ENCODE peak calls at places on chromosomes 1 and 21, in nine cellular contexts. N is endothelial cell, F is left lung, L is AG08395, C is colonic mucosa, T is nucleus accumbens, A is brain microvascular endothelial cell, W is tibial nerve, I is SHP77 treated with DMSO at 0.1 percent for 48 hours. Z is an unnamed sample.

GRCh38 chr1:45485949-45486348 is 5.0 kb downstream of the TESK2 start:
- DNase-seq in N (no peak), F (no peak), L (no peak), C (no peak), T (no peak), A (no peak), W (no peak), I (no peak), Z (no peak)

GRCh38 chr1:111516008-111516535 is 12.6 kb upstream of the ADORA3 start:
- DNase-seq in N (peak; percentile 37), F (no peak), L (peak; percentile 33), C (no peak), T (no peak), A (peak; percentile 31), W (no peak), I (no peak), Z (no peak)

GRCh38 chr21:28454978-28455600 is 537.6 kb downstream of the LTN1 start:
- DNase-seq in N (no peak), F (no peak), L (peak; percentile 70), C (no peak), T (no peak), A (no peak), W (no peak), I (no peak), Z (no peak)

GRCh38 chr1:159055181-159055621 is 21.4 kb downstream of the AIM2 start:
- DNase-seq in N (no peak), F (no peak), L (no peak), C (no peak), T (no peak), A (no peak), W (no peak), I (no peak), Z (no peak)

GRCh38 chr1:108200627-108201106 is 524 bp upstream of the SLC25A24 start:
- DNase-seq in N (peak; percentile 6), F (no peak), L (peak; percentile 79), C (peak; percentile 65), T (peak; percentile 70), A (peak; percentile 49), W (no peak), I (peak; percentile 63), Z (no peak)

GRCh38 chr1:221315330-221315729 is 426.6 kb downstream of the DUSP10 start:
- DNase-seq in N (no peak), F (no peak), L (peak; percentile 70), C (no peak), T (no peak), A (peak; percentile 41), W (no peak), I (no peak), Z (no peak)

GRCh38 chr1:242030071-242030470 is 31.2 kb upstream of the MAP1LC3C start:
- DNase-seq in N (no peak), F (no peak), L (no peak), C (no peak), T (no peak), A (no peak), W (no peak), I (no peak), Z (no peak)

GRCh38 chr1:187310038-187310437 is 481.3 kb downstream of the PLA2G4A start:
- DNase-seq in N (no peak), F (no peak), L (no peak), C (no peak), T (no peak), A (no peak), W (no peak), I (no peak), Z (no peak)

GRCh38 chr1:6235302-6235680 is 473 bp downstream of the ICMT start:
- DNase-seq in N (no peak), F (no peak), L (no peak), C (peak; percentile 79), T (peak; percentile 4), A (no peak), W (no peak), I (no peak), Z (no peak)

GRCh38 chr1:21655748-21656147 is 13.4 kb downstream of the RAP1GAP start:
- DNase-seq in N (no peak), F (no peak), L (peak; percentile 11), C (no peak), T (peak; percentile 45), A (no peak), W (no peak), I (no peak), Z (peak; percentile 67)

GRCh38 chr1:209318302-209319056 is 265.0 kb upstream of the CAMK1G start:
- DNase-seq in N (no peak), F (no peak), L (peak; percentile 17), C (no peak), T (no peak), A (no peak), W (no peak), I (no peak), Z (no peak)

GRCh38 chr1:151811181-151811580 is 6.0 kb upstream of the LINGO4 start:
- DNase-seq in N (no peak), F (no peak), L (no peak), C (no peak), T (no peak), A (no peak), W (no peak), I (no peak), Z (no peak)

GRCh38 chr21:17491716-17492414 is 21.0 kb upstream of the CXADR start:
- DNase-seq in N (no peak), F (no peak), L (peak; percentile 89), C (no peak), T (no peak), A (peak; percentile 98), W (no peak), I (no peak), Z (no peak)

GRCh38 chr1:45785583-45785982 is 17.8 kb upstream of the MAST2 start:
- DNase-seq in N (no peak), F (no peak), L (no peak), C (no peak), T (no peak), A (no peak), W (no peak), I (no peak), Z (no peak)

GRCh38 chr1:45796946-45797345 is 6.5 kb upstream of the MAST2 start:
- DNase-seq in N (no peak), F (no peak), L (no peak), C (no peak), T (no peak), A (no peak), W (no peak), I (no peak), Z (no peak)

GRCh38 chr1:30372792-30373433 is 350.5 kb downstream of the MATN1 start:
- DNase-seq in N (no peak), F (no peak), L (no peak), C (no peak), T (no peak), A (no peak), W (no peak), I (no peak), Z (no peak)

GRCh38 chr21:37200641-37201480 is 66.3 kb downstream of the VPS26C start:
- DNase-seq in N (no peak), F (no peak), L (no peak), C (no peak), T (no peak), A (no peak), W (no peak), I (no peak), Z (no peak)

GRCh38 chr1:243946946-243947345 is 96.9 kb upstream of the AKT3 start:
- DNase-seq in N (peak; percentile 53), F (no peak), L (peak; percentile 19), C (no peak), T (no peak), A (no peak), W (no peak), I (peak; percentile 71), Z (peak; percentile 65)

Z was measured in WTC11.